ENCODE peak calls at places on chromosomes 11 and 22, in eight cellular contexts. One of them, this sample, is unnamed.

GRCh38 chr11:112631333-112631732 is 329.9 kb upstream of the NCAM1 start:
- DNase-seq in suprapubic skin: no peak
- DNase-seq in right lobe of liver: no peak
- DNase-seq in adrenal gland: no peak
- DNase-seq in body of pancreas: no peak
- DNase-seq in HCT116: no peak
- DNase-seq in IMR-90: no peak
- DNase-seq in vagina: no peak
- DNase-seq in this sample: no peak

GRCh38 chr11:11780843-11781242 is 60.9 kb upstream of the USP47 start:
- DNase-seq in vagina: peak; percentile 47
- DNase-seq in IMR-90: no peak
- DNase-seq in suprapubic skin: no peak
- DNase-seq in right lobe of liver: no peak
- DNase-seq in body of pancreas: no peak
- DNase-seq in HCT116: no peak
- DNase-seq in adrenal gland: no peak
- DNase-seq in this sample: peak; percentile 68

GRCh38 chr11:111846063-111846462 is 25.3 kb downstream of the ALG9 start:
- DNase-seq in vagina: no peak
- DNase-seq in HCT116: no peak
- DNase-seq in right lobe of liver: no peak
- DNase-seq in suprapubic skin: no peak
- DNase-seq in IMR-90: peak; percentile 87
- DNase-seq in adrenal gland: no peak
- DNase-seq in body of pancreas: no peak
- DNase-seq in this sample: no peak

GRCh38 chr11:9660886-9661285 is 3.0 kb upstream of the SWAP70 start:
- DNase-seq in body of pancreas: peak; percentile 13
- DNase-seq in vagina: no peak
- DNase-seq in adrenal gland: no peak
- DNase-seq in HCT116: no peak
- DNase-seq in right lobe of liver: no peak
- DNase-seq in suprapubic skin: no peak
- DNase-seq in IMR-90: peak; percentile 80
- DNase-seq in this sample: no peak

GRCh38 chr11:133271206-133271605 is 261.1 kb downstream of the OPCML start:
- DNase-seq in IMR-90: no peak
- DNase-seq in body of pancreas: no peak
- DNase-seq in suprapubic skin: no peak
- DNase-seq in adrenal gland: no peak
- DNase-seq in right lobe of liver: no peak
- DNase-seq in HCT116: no peak
- DNase-seq in vagina: no peak
- DNase-seq in this sample: no peak

GRCh38 chr22:30265851-30266444 is 703 bp downstream of the OSM start:
- DNase-seq in adrenal gland: no peak
- DNase-seq in suprapubic skin: no peak
- DNase-seq in body of pancreas: peak; percentile 69
- DNase-seq in vagina: no peak
- DNase-seq in IMR-90: no peak
- DNase-seq in right lobe of liver: peak; percentile 76
- DNase-seq in HCT116: no peak
- DNase-seq in this sample: no peak

GRCh38 chr22:30413745-30414524 is 11.6 kb upstream of the MTFP1 start:
- DNase-seq in vagina: no peak
- DNase-seq in body of pancreas: no peak
- DNase-seq in adrenal gland: no peak
- DNase-seq in suprapubic skin: no peak
- DNase-seq in HCT116: no peak
- DNase-seq in right lobe of liver: no peak
- DNase-seq in IMR-90: no peak
- DNase-seq in this sample: no peak

GRCh38 chr11:36296925-36297604 is 977 bp downstream of the PRR5L start:
- DNase-seq in suprapubic skin: no peak
- DNase-seq in adrenal gland: no peak
- DNase-seq in vagina: no peak
- DNase-seq in right lobe of liver: no peak
- DNase-seq in body of pancreas: peak; percentile 27
- DNase-seq in HCT116: no peak
- DNase-seq in IMR-90: peak; percentile 61
- DNase-seq in this sample: no peak

GRCh38 chr11:82864268-82864667 is 36.0 kb downstream of the PRCP start:
- DNase-seq in adrenal gland: peak; percentile 83
- DNase-seq in IMR-90: peak; percentile 41
- DNase-seq in HCT116: peak; percentile 32
- DNase-seq in right lobe of liver: peak; percentile 54
- DNase-seq in suprapubic skin: peak; percentile 81
- DNase-seq in vagina: no peak
- DNase-seq in body of pancreas: peak; percentile 72
- DNase-seq in this sample: no peak

GRCh38 chr11:70532728-70533127 is 134.4 kb downstream of the CTTN start:
- DNase-seq in body of pancreas: no peak
- DNase-seq in suprapubic skin: no peak
- DNase-seq in adrenal gland: no peak
- DNase-seq in vagina: no peak
- DNase-seq in right lobe of liver: no peak
- DNase-seq in IMR-90: peak; percentile 28
- DNase-seq in HCT116: no peak
- DNase-seq in this sample: no peak

GRCh38 chr11:15599376-15599775 is 484.7 kb downstream of the INSC start:
- DNase-seq in IMR-90: no peak
- DNase-seq in body of pancreas: no peak
- DNase-seq in suprapubic skin: no peak
- DNase-seq in right lobe of liver: no peak
- DNase-seq in HCT116: no peak
- DNase-seq in vagina: no peak
- DNase-seq in adrenal gland: no peak
- DNase-seq in this sample: no peak

GRCh38 chr11:118930152-118930712 is 4.5 kb upstream of the BCL9L start:
- DNase-seq in IMR-90: peak; percentile 63
- DNase-seq in body of pancreas: peak; percentile 96
- DNase-seq in HCT116: peak; percentile 97
- DNase-seq in vagina: peak; percentile 94
- DNase-seq in adrenal gland: peak; percentile 87
- DNase-seq in suprapubic skin: peak; percentile 93
- DNase-seq in right lobe of liver: peak; percentile 94
- DNase-seq in this sample: peak; percentile 97

GRCh38 chr11:26944866-26945664 is 48.8 kb upstream of the FIBIN start:
- DNase-seq in right lobe of liver: no peak
- DNase-seq in IMR-90: peak; percentile 53
- DNase-seq in adrenal gland: no peak
- DNase-seq in suprapubic skin: no peak
- DNase-seq in HCT116: no peak
- DNase-seq in body of pancreas: no peak
- DNase-seq in vagina: no peak
- DNase-seq in this sample: no peak

GRCh38 chr22:48931452-48931851 is 896.2 kb downstream of the BRD1 start:
- DNase-seq in vagina: no peak
- DNase-seq in body of pancreas: no peak
- DNase-seq in suprapubic skin: no peak
- DNase-seq in HCT116: no peak
- DNase-seq in right lobe of liver: no peak
- DNase-seq in IMR-90: no peak
- DNase-seq in adrenal gland: no peak
- DNase-seq in this sample: peak; percentile 66

GRCh38 chr11:47305734-47306483 is 36.0 kb downstream of the MADD start:
- DNase-seq in vagina: no peak
- DNase-seq in HCT116: no peak
- DNase-seq in body of pancreas: peak; percentile 24
- DNase-seq in adrenal gland: peak; percentile 27
- DNase-seq in suprapubic skin: no peak
- DNase-seq in right lobe of liver: peak; percentile 60
- DNase-seq in IMR-90: no peak
- DNase-seq in this sample: no peak

GRCh38 chr22:31734512-31734911 is 15.4 kb downstream of the PRR14L start:
- DNase-seq in vagina: no peak
- DNase-seq in body of pancreas: no peak
- DNase-seq in HCT116: no peak
- DNase-seq in suprapubic skin: no peak
- DNase-seq in adrenal gland: no peak
- DNase-seq in right lobe of liver: no peak
- DNase-seq in IMR-90: peak; percentile 85
- DNase-seq in this sample: no peak

GRCh38 chr22:31692186-31692886 is 30.3 kb upstream of the PISD start:
- DNase-seq in HCT116: no peak
- DNase-seq in right lobe of liver: no peak
- DNase-seq in IMR-90: peak; percentile 68
- DNase-seq in adrenal gland: no peak
- DNase-seq in suprapubic skin: no peak
- DNase-seq in body of pancreas: no peak
- DNase-seq in vagina: no peak
- DNase-seq in this sample: no peak

GRCh38 chr11:70091651-70092050 is 13.5 kb downstream of the ANO1 start:
- DNase-seq in IMR-90: no peak
- DNase-seq in adrenal gland: no peak
- DNase-seq in body of pancreas: no peak
- DNase-seq in right lobe of liver: no peak
- DNase-seq in vagina: no peak
- DNase-seq in HCT116: no peak
- DNase-seq in suprapubic skin: no peak
- DNase-seq in this sample: no peak

GRCh38 chr11:80362578-80362977 is 921.7 kb upstream of the TENM4 start:
- DNase-seq in IMR-90: no peak
- DNase-seq in right lobe of liver: no peak
- DNase-seq in adrenal gland: no peak
- DNase-seq in suprapubic skin: no peak
- DNase-seq in body of pancreas: no peak
- DNase-seq in vagina: no peak
- DNase-seq in HCT116: no peak
- DNase-seq in this sample: no peak

GRCh38 chr11:107707128-107707760 is 4.6 kb downstream of the SLN start:
- DNase-seq in body of pancreas: no peak
- DNase-seq in adrenal gland: no peak
- DNase-seq in HCT116: no peak
- DNase-seq in suprapubic skin: no peak
- DNase-seq in right lobe of liver: no peak
- DNase-seq in IMR-90: no peak
- DNase-seq in vagina: no peak
- DNase-seq in this sample: no peak

GRCh38 chr11:113401718-113402117 is 14.1 kb downstream of the ANKK1 start:
- DNase-seq in vagina: no peak
- DNase-seq in adrenal gland: peak; percentile 83
- DNase-seq in suprapubic skin: no peak
- DNase-seq in right lobe of liver: no peak
- DNase-seq in body of pancreas: peak; percentile 70
- DNase-seq in HCT116: peak; percentile 32
- DNase-seq in IMR-90: no peak
- DNase-seq in this sample: no peak

DNA sequence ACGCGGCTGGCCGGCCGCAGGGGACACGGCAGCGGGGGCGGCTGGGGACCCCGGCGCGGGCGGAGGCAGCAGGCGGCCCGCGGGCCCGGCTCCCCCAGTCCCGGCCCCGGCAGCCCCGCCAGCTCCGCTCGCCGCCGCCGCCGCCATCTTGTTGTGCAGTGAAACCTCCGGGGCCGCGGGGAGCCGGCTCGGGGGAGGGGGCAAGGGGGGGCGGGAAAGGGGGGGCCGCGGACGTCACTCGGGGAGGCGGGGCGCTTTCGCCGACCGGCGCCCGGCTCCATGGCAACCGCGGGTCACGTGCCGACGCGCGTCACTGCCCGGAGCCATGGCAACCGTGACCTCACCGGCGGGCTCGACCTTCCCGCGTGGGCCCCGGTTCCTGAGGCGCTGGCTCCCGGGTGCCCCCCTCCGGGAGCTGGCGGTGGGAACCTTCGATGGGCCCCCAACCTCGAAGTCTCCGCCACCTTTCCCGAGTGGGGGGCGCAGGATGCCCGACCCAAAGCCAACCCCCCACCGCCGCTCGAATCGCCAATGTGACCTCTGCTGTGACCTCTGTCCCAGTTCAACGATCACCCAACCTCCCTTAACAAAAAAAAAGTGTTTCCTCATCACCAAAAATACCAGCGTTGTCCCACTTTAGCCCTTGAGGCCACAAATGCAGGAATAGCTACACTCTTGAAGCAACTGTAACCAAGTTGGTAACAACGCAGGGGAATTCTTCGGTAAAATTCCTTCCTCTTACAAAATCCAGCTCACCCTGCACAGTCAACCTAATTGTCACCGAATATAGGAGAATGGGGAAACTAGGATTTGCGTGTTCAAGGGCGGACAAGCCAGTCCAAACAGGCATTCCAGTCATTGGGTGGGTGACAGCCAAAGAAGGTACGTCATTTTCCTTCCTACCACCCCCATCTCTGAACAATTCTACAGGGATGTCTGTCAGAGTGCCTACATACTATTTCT is at the start of gene SIK3:
- DNase-seq in HCT116: peak; percentile 69
- DNase-seq in right lobe of liver: peak; percentile 96
- DNase-seq in vagina: peak; percentile 94
- DNase-seq in suprapubic skin: peak; percentile 96
- DNase-seq in body of pancreas: peak; percentile 96
- DNase-seq in IMR-90: peak; percentile 89
- DNase-seq in adrenal gland: peak; percentile 95
- DNase-seq in this sample: peak; percentile 98
- TF ChIP-seq POLR2A in HCT116: no peak
- TF ChIP-seq POLR2A in right lobe of liver: peak; percentile 73
- TF ChIP-seq POLR2A in vagina: peak; percentile 42
- TF ChIP-seq POLR2A in suprapubic skin: peak; percentile 21
- TF ChIP-seq POLR2A in body of pancreas: peak; percentile 87
- TF ChIP-seq POLR2A in IMR-90: peak; percentile 43
- TF ChIP-seq POLR2A in adrenal gland: peak; percentile 58
- TF ChIP-seq POLR2A in this sample: peak; percentile 52

DNA sequence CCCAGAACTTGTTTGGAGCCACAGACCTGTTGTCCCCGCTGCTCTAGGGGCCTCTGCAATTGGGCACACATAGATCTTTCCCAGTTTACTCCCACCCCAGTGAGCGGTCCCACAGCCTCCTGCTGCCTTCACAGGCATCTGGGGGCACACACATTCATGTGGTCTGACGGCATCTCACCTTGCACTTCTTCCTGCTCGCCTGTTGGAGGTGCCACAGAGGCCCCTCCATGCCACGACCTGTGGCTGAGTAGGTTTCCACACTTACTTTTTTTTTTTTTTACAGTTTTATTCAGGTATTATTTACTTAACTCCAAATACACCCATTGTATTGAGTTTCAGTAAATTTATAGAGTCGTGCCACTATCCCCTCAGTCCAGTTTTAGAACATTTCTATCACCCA is 68.9 kb upstream of the SEPTIN5 start:
- DNase-seq in IMR-90: no peak
- DNase-seq in adrenal gland: no peak
- DNase-seq in suprapubic skin: no peak
- DNase-seq in body of pancreas: no peak
- DNase-seq in right lobe of liver: no peak
- DNase-seq in vagina: no peak
- DNase-seq in HCT116: no peak
- DNase-seq in this sample: no peak
- TF ChIP-seq CTCF in IMR-90: no peak
- TF ChIP-seq CTCF in adrenal gland: no peak
- TF ChIP-seq CTCF in suprapubic skin: no peak
- TF ChIP-seq CTCF in body of pancreas: no peak
- TF ChIP-seq CTCF in right lobe of liver: no peak
- TF ChIP-seq CTCF in vagina: no peak
- TF ChIP-seq CTCF in HCT116: no peak
- TF ChIP-seq CTCF in this sample: no peak

GRCh38 chr11:10674991-10675440 is 18.5 kb downstream of the IRAG1 start:
- DNase-seq in suprapubic skin: peak; percentile 73
- DNase-seq in HCT116: no peak
- DNase-seq in body of pancreas: no peak
- DNase-seq in IMR-90: no peak
- DNase-seq in right lobe of liver: no peak
- DNase-seq in adrenal gland: peak; percentile 39
- DNase-seq in vagina: no peak
- DNase-seq in this sample: no peak
- H3K27me3 ChIP-seq in suprapubic skin: no peaks in the 10 kb centered on the region
- H3K27me3 ChIP-seq in HCT116: no peaks in the 10 kb centered on the region
- H3K27me3 ChIP-seq in body of pancreas: no peaks in the 10 kb centered on the region
- H3K27me3 ChIP-seq in IMR-90: no peaks in the 10 kb centered on the region
- H3K27me3 ChIP-seq in right lobe of liver: no peaks in the 10 kb centered on the region
- H3K27me3 ChIP-seq in adrenal gland: no peaks in the 10 kb centered on the region
- H3K27me3 ChIP-seq in vagina: no peaks in the 10 kb centered on the region
- H3K27me3 ChIP-seq in this sample: no peaks in the 10 kb centered on the region

GRCh38 chr11:65717906-65718305 is 2.7 kb downstream of the RNASEH2C start:
- DNase-seq in body of pancreas: no peak
- DNase-seq in IMR-90: no peak
- DNase-seq in suprapubic skin: peak; percentile 52
- DNase-seq in vagina: no peak
- DNase-seq in adrenal gland: no peak
- DNase-seq in right lobe of liver: no peak
- DNase-seq in HCT116: no peak
- DNase-seq in this sample: no peak
- TF ChIP-seq POLR2A in body of pancreas: no peak
- TF ChIP-seq POLR2A in IMR-90: no peak
- TF ChIP-seq POLR2A in suprapubic skin: no peak
- TF ChIP-seq POLR2A in vagina: no peak
- TF ChIP-seq POLR2A in adrenal gland: no peak
- TF ChIP-seq POLR2A in right lobe of liver: no peak
- TF ChIP-seq POLR2A in HCT116: no peak
- TF ChIP-seq POLR2A in this sample: no peak

This sample was measured in esophagus muscularis mucosa.